ENCODE peak calls at places on chromosomes 3 and 15, in seven cellular contexts. Q is astrocyte of the spinal cord; R is hippocampal formation; P is AG09309; A is activated CD8-positive, alpha-beta T cell treated with anti-CD3 and anti-CD28 coated beads, Interleukin-2, amount 10 ng/mL, durations not matched to agents 7 days and 5 days; C is COR-L47; S is stimulated activated CD4-positive, alpha-beta T cell treated with anti-CD3 and anti-CD28 coated beads, Interleukin-2, amount 100 ng/mL, for 4 hours. Z is an unnamed sample.

GRCh38 chr15:100328796-100329195 is 13.0 kb downstream of the ADAMTS17 start:
- DNase-seq in P (no peak), Q (no peak), A (no peak), R (no peak), C (peak), S (no peak), Z (no peak)

GRCh38 chr15:90271459-90272166 is 6.1 kb downstream of the NGRN start:
- DNase-seq in R (no peak), Q (no peak), A (no peak), P (no peak), S (no peak), C (no peak), Z (no peak)

GRCh38 chr15:101176625-101177024 is 75.2 kb downstream of the CHSY1 start:
- DNase-seq in C (no peak), A (no peak), Q (no peak), S (no peak), P (no peak), R (no peak), Z (no peak)

GRCh38 chr15:36877796-36878744 is 222.3 kb downstream of the MEIS2 start:
- DNase-seq in C (no peak), R (no peak), P (no peak), A (no peak), Q (no peak), S (no peak), Z (no peak)

GRCh38 chr15:38795471-38796245 is 231.0 kb upstream of the RASGRP1 start:
- DNase-seq in S (no peak), P (peak), C (no peak), A (no peak), R (no peak), Q (no peak), Z (no peak)

GRCh38 chr15:36358094-36358961 is 221.1 kb upstream of the CDIN1 start:
- DNase-seq in R (no peak), S (no peak), P (peak), Q (peak), A (no peak), C (no peak), Z (peak)

GRCh38 chr3:167350245-167350862 is 29.7 kb downstream of the ZBBX start:
- DNase-seq in R (peak), S (no peak), C (peak), P (no peak), A (no peak), Q (peak), Z (no peak)

GRCh38 chr3:170695486-170696069 is 109.7 kb upstream of the SLC7A14 start:
- DNase-seq in R (no peak), S (no peak), Q (no peak), A (no peak), C (peak), P (no peak), Z (no peak)

GRCh38 chr15:29863438-29863837 is 41.2 kb upstream of the TJP1 start:
- DNase-seq in C (no peak), R (no peak), P (no peak), S (no peak), A (no peak), Q (no peak), Z (no peak)

GRCh38 chr3:40128169-40128568 is 181.3 kb upstream of the EIF1B start:
- DNase-seq in P (no peak), S (no peak), A (no peak), C (no peak), Q (no peak), R (no peak), Z (no peak)

GRCh38 chr3:155024006-155024638 is 56.0 kb upstream of the MME start:
- DNase-seq in A (no peak), R (no peak), P (no peak), C (no peak), Q (peak), S (no peak), Z (peak)

GRCh38 chr3:119434703-119435102 is 28.7 kb downstream of the TMEM39A start:
- DNase-seq in P (no peak), S (no peak), R (no peak), Q (no peak), C (no peak), A (no peak), Z (no peak)

GRCh38 chr15:71997691-71998090 is 120.3 kb downstream of the MYO9A start:
- DNase-seq in Q (peak), C (no peak), P (no peak), A (no peak), R (no peak), S (no peak), Z (no peak)

GRCh38 chr3:46297658-46298423 is 55.6 kb downstream of the CCR3 start:
- DNase-seq in A (no peak), Q (no peak), P (no peak), R (no peak), C (no peak), S (no peak), Z (no peak)

GRCh38 chr3:167116120-167116922 is 263.8 kb downstream of the ZBBX start:
- DNase-seq in Q (no peak), S (no peak), R (no peak), A (no peak), C (no peak), P (no peak), Z (no peak)

GRCh38 chr3:36597422-36597821 is 166.9 kb downstream of the DCLK3 start:
- DNase-seq in R (no peak), C (no peak), Q (peak), A (no peak), P (peak), S (no peak), Z (no peak)

GRCh38 chr3:9349321-9350117 is 13.3 kb upstream of the THUMPD3 start:
- DNase-seq in P (peak), Q (peak), S (no peak), A (no peak), C (no peak), R (no peak), Z (no peak)

GRCh38 chr3:168341192-168341816 is 245.6 kb upstream of the GOLIM4 start:
- DNase-seq in C (no peak), R (no peak), A (no peak), P (peak), S (no peak), Q (peak), Z (peak)

GRCh38 chr3:4703054-4703480 is 209.9 kb downstream of the ITPR1 start:
- DNase-seq in P (no peak), R (no peak), C (no peak), S (no peak), Q (no peak), A (no peak), Z (no peak)

GRCh38 chr3:181457190-181457589 is 254.5 kb upstream of the SOX2 start:
- DNase-seq in S (no peak), Q (peak), P (no peak), C (no peak), R (peak), A (no peak), Z (no peak)

GRCh38 chr3:57128863-57129602 is 36.1 kb downstream of the IL17RD start:
- DNase-seq in C (no peak), P (no peak), R (no peak), S (no peak), A (no peak), Q (peak), Z (no peak)

GRCh38 chr3:100777271-100777670 is 68.0 kb downstream of the TFG start:
- DNase-seq in Q (peak), P (peak), A (no peak), C (no peak), S (no peak), R (no peak), Z (no peak)

GRCh38 chr15:92654662-92655061 is 913 bp downstream of the FAM174B start:
- DNase-seq in C (no peak), Q (no peak), S (no peak), P (no peak), R (no peak), A (no peak), Z (no peak)

GRCh38 chr3:127093312-127093711 is 99.6 kb upstream of the PRR23E start:
- DNase-seq in R (no peak), S (no peak), P (no peak), A (no peak), Q (no peak), C (no peak), Z (no peak)

GRCh38 chr3:42891042-42891441 is 14.9 kb upstream of the ZNF662 start:
- DNase-seq in S (no peak), A (no peak), R (no peak), P (no peak), C (no peak), Q (no peak), Z (no peak)

GRCh38 chr15:98865397-98866339 is 141.9 kb downstream of the PGPEP1L start:
- DNase-seq in P (no peak), Q (peak), R (no peak), S (peak), A (peak), C (peak), Z (no peak)

GRCh38 chr3:187943677-187944390 is 198.6 kb upstream of the BCL6 start:
- DNase-seq in S (no peak), C (no peak), P (no peak), Q (peak), R (no peak), A (no peak), Z (no peak)

GRCh38 chr3:188220097-188220788 is 66.3 kb downstream of the LPP start:
- DNase-seq in R (no peak), A (no peak), C (no peak), P (no peak), S (no peak), Q (no peak), Z (no peak)

GRCh38 chr15:85757939-85758654 is 36.6 kb downstream of the KLHL25 start:
- DNase-seq in P (no peak), Q (no peak), C (no peak), R (no peak), A (no peak), S (no peak), Z (no peak)

GRCh38 chr15:39400821-39401550 is 179.9 kb upstream of the THBS1 start:
- DNase-seq in P (no peak), S (no peak), Q (no peak), A (no peak), C (no peak), R (no peak), Z (peak)

GRCh38 chr3:101720851-101721649 is 3.4 kb upstream of the CEP97 start:
- DNase-seq in C (no peak), P (peak), R (no peak), S (no peak), Q (peak), A (no peak), Z (no peak)

GRCh38 chr3:4588410-4588809 is 95.3 kb downstream of the ITPR1 start:
- DNase-seq in P (no peak), R (no peak), S (no peak), Q (peak), C (no peak), A (no peak), Z (no peak)

GRCh38 chr3:8660781-8661180 is 16.2 kb upstream of the SSUH2 start:
- DNase-seq in P (no peak), C (no peak), S (no peak), R (no peak), Q (no peak), A (no peak), Z (no peak)

GRCh38 chr3:133996251-133996661 is 33.5 kb downstream of the SLCO2A1 start:
- DNase-seq in C (no peak), S (no peak), Q (peak), R (no peak), A (no peak), P (no peak), Z (no peak)

GRCh38 chr3:38575279-38575843 is 74.1 kb downstream of the SCN5A start:
- DNase-seq in R (no peak), P (no peak), S (no peak), C (no peak), Q (no peak), A (peak), Z (no peak)

GRCh38 chr15:67542192-67542461 is 376 bp upstream of the MAP2K5 start:
- DNase-seq in C (no peak), Q (peak), S (no peak), R (peak), P (no peak), A (no peak), Z (no peak)